ENCODE peak calls at places on chromosomes 2 and 18, in eight cellular contexts. One of them, this sample, is unnamed. For H3K27me3 and H3K4me1, the result is how much of the 10 kb centered on the place peaks cover.

GRCh38 chr18:44856157-44856556 is 175.5 kb downstream of the SETBP1 start:
- DNase-seq in BE2C: no peak
- DNase-seq in fibroblast of lung: no peak
- DNase-seq in body of pancreas: no peak
- DNase-seq in ascending aorta: no peak
- DNase-seq in GM23248: no peak
- DNase-seq in iPS DF 6.9: no peak
- DNase-seq in neural progenitor cell: no peak
- DNase-seq in this sample: no peak

GRCh38 chr2:211085056-211085680 is 528.8 kb downstream of the CPS1 start:
- DNase-seq in BE2C: peak
- DNase-seq in fibroblast of lung: peak
- DNase-seq in body of pancreas: no peak
- DNase-seq in ascending aorta: no peak
- DNase-seq in GM23248: peak
- DNase-seq in iPS DF 6.9: no peak
- DNase-seq in neural progenitor cell: peak
- DNase-seq in this sample: peak

GRCh38 chr18:39345321-39345720 is 1779.7 kb upstream of the CELF4 start:
- DNase-seq in BE2C: no peak
- DNase-seq in fibroblast of lung: peak
- DNase-seq in body of pancreas: no peak
- DNase-seq in ascending aorta: no peak
- DNase-seq in GM23248: no peak
- DNase-seq in iPS DF 6.9: no peak
- DNase-seq in neural progenitor cell: no peak
- DNase-seq in this sample: no peak

GRCh38 chr2:71687412-71687811 is 234.1 kb downstream of the DYSF start:
- DNase-seq in BE2C: no peak
- DNase-seq in fibroblast of lung: no peak
- DNase-seq in body of pancreas: no peak
- DNase-seq in ascending aorta: no peak
- DNase-seq in GM23248: no peak
- DNase-seq in iPS DF 6.9: no peak
- DNase-seq in neural progenitor cell: no peak
- DNase-seq in this sample: no peak

GRCh38 chr18:51724790-51725721 is 527.6 kb upstream of the MEX3C start:
- DNase-seq in BE2C: no peak
- DNase-seq in fibroblast of lung: no peak
- DNase-seq in body of pancreas: no peak
- DNase-seq in ascending aorta: no peak
- DNase-seq in GM23248: peak
- DNase-seq in iPS DF 6.9: no peak
- DNase-seq in neural progenitor cell: no peak
- DNase-seq in this sample: no peak

GRCh38 chr18:78983530-78983929 is 3.9 kb downstream of the SALL3 start:
- DNase-seq in BE2C: no peak
- DNase-seq in fibroblast of lung: no peak
- DNase-seq in body of pancreas: no peak
- DNase-seq in ascending aorta: no peak
- DNase-seq in GM23248: no peak
- DNase-seq in iPS DF 6.9: no peak
- DNase-seq in neural progenitor cell: peak
- DNase-seq in this sample: no peak

GRCh38 chr2:73174244-73174643 is 28.1 kb upstream of the NOTO start:
- DNase-seq in BE2C: no peak
- DNase-seq in fibroblast of lung: no peak
- DNase-seq in body of pancreas: no peak
- DNase-seq in ascending aorta: no peak
- DNase-seq in GM23248: no peak
- DNase-seq in iPS DF 6.9: no peak
- DNase-seq in neural progenitor cell: no peak
- DNase-seq in this sample: no peak

GRCh38 chr2:138602166-138602460 is 100.5 kb downstream of the SPOPL start:
- DNase-seq in BE2C: peak
- DNase-seq in fibroblast of lung: no peak
- DNase-seq in body of pancreas: no peak
- DNase-seq in ascending aorta: no peak
- DNase-seq in GM23248: no peak
- DNase-seq in iPS DF 6.9: no peak
- DNase-seq in neural progenitor cell: no peak
- DNase-seq in this sample: no peak

GRCh38 chr2:168392031-168392430 is 64.0 kb upstream of the CERS6 start:
- DNase-seq in BE2C: no peak
- DNase-seq in fibroblast of lung: peak
- DNase-seq in body of pancreas: no peak
- DNase-seq in ascending aorta: no peak
- DNase-seq in GM23248: peak
- DNase-seq in iPS DF 6.9: no peak
- DNase-seq in neural progenitor cell: no peak
- DNase-seq in this sample: peak

GRCh38 chr2:218849721-218850120 is 9.9 kb upstream of the WNT6 start:
- DNase-seq in BE2C: no peak
- DNase-seq in fibroblast of lung: no peak
- DNase-seq in body of pancreas: no peak
- DNase-seq in ascending aorta: peak
- DNase-seq in GM23248: no peak
- DNase-seq in iPS DF 6.9: no peak
- DNase-seq in neural progenitor cell: no peak
- DNase-seq in this sample: peak

GRCh38 chr2:127415593-127416485 is 2.4 kb upstream of the PROC start:
- DNase-seq in BE2C: peak
- DNase-seq in fibroblast of lung: no peak
- DNase-seq in body of pancreas: peak
- DNase-seq in ascending aorta: peak
- DNase-seq in GM23248: no peak
- DNase-seq in iPS DF 6.9: no peak
- DNase-seq in neural progenitor cell: peak
- DNase-seq in this sample: peak

GRCh38 chr2:1010373-1011017 is 59.8 kb downstream of the SNTG2 start:
- DNase-seq in BE2C: peak
- DNase-seq in fibroblast of lung: no peak
- DNase-seq in body of pancreas: no peak
- DNase-seq in ascending aorta: no peak
- DNase-seq in GM23248: no peak
- DNase-seq in iPS DF 6.9: no peak
- DNase-seq in neural progenitor cell: peak
- DNase-seq in this sample: no peak

GRCh38 chr2:64203131-64204005 is 59.1 kb upstream of the PELI1 start:
- DNase-seq in BE2C: no peak
- DNase-seq in fibroblast of lung: peak
- DNase-seq in body of pancreas: no peak
- DNase-seq in ascending aorta: no peak
- DNase-seq in GM23248: peak
- DNase-seq in iPS DF 6.9: no peak
- DNase-seq in neural progenitor cell: no peak
- DNase-seq in this sample: peak

GRCh38 chr2:133390151-133390550 is 178.1 kb downstream of the NCKAP5 start:
- DNase-seq in BE2C: no peak
- DNase-seq in fibroblast of lung: no peak
- DNase-seq in body of pancreas: no peak
- DNase-seq in ascending aorta: no peak
- DNase-seq in GM23248: peak
- DNase-seq in iPS DF 6.9: no peak
- DNase-seq in neural progenitor cell: no peak
- DNase-seq in this sample: peak

GRCh38 chr2:152166633-152167032 is 8.9 kb downstream of the STAM2 start:
- DNase-seq in BE2C: no peak
- DNase-seq in fibroblast of lung: peak
- DNase-seq in body of pancreas: no peak
- DNase-seq in ascending aorta: no peak
- DNase-seq in GM23248: peak
- DNase-seq in iPS DF 6.9: no peak
- DNase-seq in neural progenitor cell: no peak
- DNase-seq in this sample: no peak

GRCh38 chr2:6493669-6494068 is 372.0 kb downstream of the CMPK2 start:
- DNase-seq in BE2C: no peak
- DNase-seq in fibroblast of lung: no peak
- DNase-seq in body of pancreas: no peak
- DNase-seq in ascending aorta: no peak
- DNase-seq in GM23248: no peak
- DNase-seq in iPS DF 6.9: no peak
- DNase-seq in neural progenitor cell: no peak
- DNase-seq in this sample: no peak
- H3K27me3 ChIP-seq in BE2C: under half
- H3K27me3 ChIP-seq in fibroblast of lung: under half
- H3K27me3 ChIP-seq in body of pancreas: under half
- H3K27me3 ChIP-seq in ascending aorta: under half
- H3K27me3 ChIP-seq in GM23248: under half
- H3K27me3 ChIP-seq in iPS DF 6.9: under half
- H3K27me3 ChIP-seq in neural progenitor cell: under half
- H3K27me3 ChIP-seq in this sample: under half

GRCh38 chr2:25286025-25286400 is 55.7 kb downstream of the DNMT3A start:
- DNase-seq in BE2C: no peak
- DNase-seq in fibroblast of lung: no peak
- DNase-seq in body of pancreas: no peak
- DNase-seq in ascending aorta: no peak
- DNase-seq in GM23248: no peak
- DNase-seq in iPS DF 6.9: no peak
- DNase-seq in neural progenitor cell: no peak
- DNase-seq in this sample: no peak
- H3K4me1 ChIP-seq in BE2C: under half
- H3K4me1 ChIP-seq in fibroblast of lung: under half
- H3K4me1 ChIP-seq in body of pancreas: under half
- H3K4me1 ChIP-seq in ascending aorta: under half
- H3K4me1 ChIP-seq in GM23248: under half
- H3K4me1 ChIP-seq in iPS DF 6.9: under half
- H3K4me1 ChIP-seq in neural progenitor cell: under half
- H3K4me1 ChIP-seq in this sample: under half

DNA sequence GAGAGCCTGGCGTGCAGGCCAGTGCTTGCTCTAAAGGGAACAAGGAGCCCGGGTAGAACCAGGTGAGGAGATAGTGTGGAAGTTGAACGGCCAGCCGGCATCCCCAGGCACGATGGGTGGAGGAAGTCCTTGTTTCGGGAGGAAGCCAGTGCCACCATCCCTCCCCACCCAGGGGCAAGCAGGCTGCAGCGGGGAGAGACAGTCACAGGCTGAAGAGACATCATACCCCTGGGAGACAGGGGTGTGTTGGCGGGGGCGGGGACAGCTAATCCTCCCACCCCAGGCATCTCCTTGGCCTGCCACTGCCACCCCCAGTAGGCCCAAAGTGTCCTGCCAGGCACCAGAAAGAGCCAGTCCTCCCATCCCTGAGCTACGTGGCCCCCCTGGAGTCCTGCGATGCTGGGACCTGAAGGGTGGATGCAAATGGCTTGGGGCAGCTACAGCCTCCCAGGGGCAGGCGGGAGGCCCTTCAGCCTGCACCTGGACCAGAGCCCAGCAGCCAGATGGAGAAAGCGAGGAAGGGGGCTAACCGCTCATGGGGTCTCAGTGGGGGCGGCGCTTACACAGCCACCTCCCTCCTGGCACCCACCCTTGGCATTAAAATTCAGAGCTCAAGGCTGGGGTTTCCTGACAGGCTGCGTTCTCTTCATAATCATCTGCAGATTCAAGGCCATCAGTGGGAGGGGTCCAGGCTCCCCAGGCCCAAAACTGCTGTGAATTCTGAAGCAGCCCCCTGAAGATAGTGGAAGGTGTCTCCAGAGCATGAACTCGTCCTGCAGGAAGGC is 14.8 kb upstream of the GPR55 start:
- DNase-seq in BE2C: no peak
- DNase-seq in fibroblast of lung: no peak
- DNase-seq in body of pancreas: no peak
- DNase-seq in ascending aorta: peak
- DNase-seq in GM23248: no peak
- DNase-seq in iPS DF 6.9: no peak
- DNase-seq in neural progenitor cell: no peak
- DNase-seq in this sample: no peak
- H3K27me3 ChIP-seq in BE2C: under half
- H3K27me3 ChIP-seq in fibroblast of lung: under half
- H3K27me3 ChIP-seq in body of pancreas: under half
- H3K27me3 ChIP-seq in ascending aorta: under half
- H3K27me3 ChIP-seq in GM23248: under half
- H3K27me3 ChIP-seq in iPS DF 6.9: under half
- H3K27me3 ChIP-seq in neural progenitor cell: under half
- H3K27me3 ChIP-seq in this sample: under half

DNA sequence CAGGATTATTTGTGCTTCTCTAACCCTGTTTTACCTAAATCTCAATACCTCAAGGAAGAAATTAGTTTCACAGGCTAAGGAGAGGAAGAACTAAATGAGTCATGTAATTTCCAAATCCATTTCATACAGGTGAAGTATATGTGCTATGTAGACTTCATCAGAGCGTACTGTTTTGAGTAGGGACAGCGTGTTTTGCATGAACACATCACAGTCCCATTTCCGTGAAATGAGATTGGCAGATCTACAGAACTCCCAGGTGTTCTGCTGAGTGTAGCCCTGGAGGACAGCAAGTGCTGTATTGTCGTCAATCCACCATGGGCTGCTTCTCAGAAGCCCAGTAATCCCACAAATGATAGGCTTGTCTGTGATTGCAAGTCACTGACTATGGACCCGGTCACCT is 97.7 kb downstream of the XRCC5 start:
- DNase-seq in BE2C: no peak
- DNase-seq in fibroblast of lung: no peak
- DNase-seq in body of pancreas: no peak
- DNase-seq in ascending aorta: no peak
- DNase-seq in GM23248: no peak
- DNase-seq in iPS DF 6.9: no peak
- DNase-seq in neural progenitor cell: no peak
- DNase-seq in this sample: no peak
- H3K4me1 ChIP-seq in BE2C: under half
- H3K4me1 ChIP-seq in fibroblast of lung: under half
- H3K4me1 ChIP-seq in body of pancreas: under half
- H3K4me1 ChIP-seq in ascending aorta: under half
- H3K4me1 ChIP-seq in GM23248: under half
- H3K4me1 ChIP-seq in iPS DF 6.9: under half
- H3K4me1 ChIP-seq in neural progenitor cell: under half
- H3K4me1 ChIP-seq in this sample: under half

GRCh38 chr2:33022395-33022985 is 75.7 kb downstream of the LTBP1 start:
- DNase-seq in BE2C: no peak
- DNase-seq in fibroblast of lung: no peak
- DNase-seq in body of pancreas: no peak
- DNase-seq in ascending aorta: no peak
- DNase-seq in GM23248: no peak
- DNase-seq in iPS DF 6.9: no peak
- DNase-seq in neural progenitor cell: no peak
- DNase-seq in this sample: no peak
- H3K27me3 ChIP-seq in BE2C: under half
- H3K27me3 ChIP-seq in fibroblast of lung: under half
- H3K27me3 ChIP-seq in body of pancreas: under half
- H3K27me3 ChIP-seq in ascending aorta: under half
- H3K27me3 ChIP-seq in GM23248: under half
- H3K27me3 ChIP-seq in iPS DF 6.9: under half
- H3K27me3 ChIP-seq in neural progenitor cell: under half
- H3K27me3 ChIP-seq in this sample: under half